ENCODE peak calls at places on chromosomes 6 and 20, in nine cellular contexts. L, A, V, U, B, C, H, M and Z are unnamed samples.

GRCh38 chr6:150932976-150933375 is 67.5 kb downstream of the MTHFD1L start:
- DNase-seq in L (no peak), A (no peak), V (no peak), U (no peak), B (no peak), C (no peak), H (no peak), M (no peak), Z (no peak)

GRCh38 chr6:74277749-74278148 is 581.7 kb downstream of the CD109 start:
- DNase-seq in L (no peak), A (no peak), V (no peak), U (no peak), B (no peak), C (no peak), H (no peak), M (no peak), Z (no peak)

GRCh38 chr20:48541581-48542071 is 286.2 kb downstream of the PREX1 start:
- DNase-seq in L (no peak), A (no peak), V (no peak), U (no peak), B (no peak), C (no peak), H (peak), M (no peak), Z (no peak)

GRCh38 chr20:56987992-56988391 is 278.4 kb downstream of the BMP7 start:
- DNase-seq in L (no peak), A (no peak), V (no peak), U (no peak), B (no peak), C (no peak), H (no peak), M (no peak), Z (no peak)

GRCh38 chr6:71268710-71269437 is 19.7 kb upstream of the OGFRL1 start:
- DNase-seq in L (no peak), A (no peak), V (no peak), U (no peak), B (no peak), C (no peak), H (no peak), M (no peak), Z (no peak)

GRCh38 chr6:3001773-3002293 is 2.1 kb downstream of the NQO2 start:
- DNase-seq in L (no peak), A (peak), V (peak), U (peak), B (no peak), C (no peak), H (no peak), M (no peak), Z (no peak)

GRCh38 chr20:64257107-64257757 is 1.7 kb downstream of the PCMTD2 start:
- DNase-seq in L (no peak), A (no peak), V (no peak), U (no peak), B (no peak), C (no peak), H (no peak), M (no peak), Z (peak)

GRCh38 chr6:87572031-87572430 is 17.8 kb downstream of the RARS2 start:
- DNase-seq in L (no peak), A (no peak), V (no peak), U (no peak), B (no peak), C (no peak), H (no peak), M (no peak), Z (no peak)

GRCh38 chr20:50338479-50339195 is 148.0 kb downstream of the CEBPB start:
- DNase-seq in L (peak), A (no peak), V (no peak), U (no peak), B (no peak), C (no peak), H (no peak), M (no peak), Z (peak)

GRCh38 chr6:138509371-138509770 is 10.1 kb upstream of the NHSL1 start:
- DNase-seq in L (no peak), A (peak), V (no peak), U (peak), B (peak), C (no peak), H (peak), M (no peak), Z (no peak)

GRCh38 chr6:903746-904145 is 210.8 kb upstream of the EXOC2 start:
- DNase-seq in L (no peak), A (no peak), V (no peak), U (no peak), B (no peak), C (no peak), H (no peak), M (no peak), Z (no peak)

GRCh38 chr6:88983532-88983931 is 20.1 kb upstream of the RNGTT start:
- DNase-seq in L (no peak), A (peak), V (no peak), U (peak), B (peak), C (no peak), H (peak), M (no peak), Z (peak)

GRCh38 chr6:157198425-157199279 is 124.7 kb downstream of the TMEM242 start:
- DNase-seq in L (no peak), A (no peak), V (peak), U (peak), B (peak), C (no peak), H (peak), M (peak), Z (no peak)

GRCh38 chr20:54657268-54657826 is 182.0 kb downstream of the DOK5 start:
- DNase-seq in L (no peak), A (no peak), V (no peak), U (no peak), B (no peak), C (no peak), H (no peak), M (no peak), Z (no peak)
- TF ChIP-seq CTCF in L (no peak), A (no peak), V (no peak), U (no peak), B (no peak), C (no peak), H (no peak), M (no peak), Z (no peak)

DNA sequence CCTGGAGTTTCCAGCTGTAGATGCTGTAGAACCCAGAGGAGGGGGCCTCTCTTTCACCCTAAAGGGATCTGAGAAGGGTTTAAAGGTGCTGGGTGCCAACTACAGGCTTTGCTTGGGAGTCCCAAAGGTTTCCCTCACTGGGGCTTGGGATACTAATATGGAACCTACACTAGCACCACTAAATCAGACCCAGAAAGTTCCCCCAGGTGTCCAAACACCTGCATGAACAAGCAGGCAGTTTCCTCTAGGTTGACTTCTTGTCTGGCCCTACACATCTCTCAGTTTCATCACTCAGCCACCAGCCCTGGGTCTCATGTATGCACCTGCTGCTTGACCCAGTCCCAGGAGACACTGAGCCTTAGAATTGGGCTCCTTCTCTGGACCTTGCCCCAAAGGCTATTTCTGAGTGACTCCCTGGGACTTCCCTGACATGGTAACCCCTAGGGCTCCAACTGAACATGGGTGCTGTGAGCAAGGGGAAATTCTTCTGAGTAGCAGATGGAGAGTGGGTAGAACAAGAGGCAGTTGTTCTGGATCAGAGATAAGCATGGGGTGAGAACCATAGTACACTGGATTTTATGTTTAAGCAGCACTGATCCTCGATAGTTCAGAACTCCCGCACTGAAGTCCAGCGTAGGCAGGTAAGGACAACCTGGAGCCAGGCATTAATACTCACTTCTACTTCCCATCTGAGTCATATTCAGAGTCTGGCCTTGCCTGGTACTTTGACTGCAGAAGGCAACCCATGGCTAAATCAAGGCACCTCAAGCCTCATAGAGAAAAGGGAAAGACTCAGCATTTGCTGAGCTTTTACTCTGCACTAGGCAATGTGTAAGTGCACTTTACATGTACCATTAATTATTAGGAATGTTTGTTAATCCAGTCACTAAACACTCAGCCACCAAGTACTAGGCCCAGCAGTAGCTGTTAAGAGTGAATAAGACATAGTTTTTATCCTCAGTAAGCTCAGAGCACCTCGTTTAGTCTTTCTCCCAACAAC is 16.8 kb downstream of the BCL2L1 start:
- DNase-seq in L (no peak), A (no peak), V (no peak), U (peak), B (no peak), C (no peak), H (peak), M (no peak), Z (no peak)
- H3K4me3 ChIP-seq in L (no peak), A (peak), V (no peak), U (no peak), B (no peak), C (no peak), H (no peak), M (no peak), Z (no peak)

GRCh38 chr6:4908062-4908461 is 95.8 kb downstream of the RPP40 start:
- DNase-seq in L (no peak), A (no peak), V (no peak), U (no peak), B (no peak), C (no peak), H (peak), M (no peak), Z (no peak)
- TF ChIP-seq POLR2A in L (no peak), A (no peak), V (no peak), U (no peak), B (no peak), C (no peak), H (no peak), M (no peak), Z (no peak)

DNA sequence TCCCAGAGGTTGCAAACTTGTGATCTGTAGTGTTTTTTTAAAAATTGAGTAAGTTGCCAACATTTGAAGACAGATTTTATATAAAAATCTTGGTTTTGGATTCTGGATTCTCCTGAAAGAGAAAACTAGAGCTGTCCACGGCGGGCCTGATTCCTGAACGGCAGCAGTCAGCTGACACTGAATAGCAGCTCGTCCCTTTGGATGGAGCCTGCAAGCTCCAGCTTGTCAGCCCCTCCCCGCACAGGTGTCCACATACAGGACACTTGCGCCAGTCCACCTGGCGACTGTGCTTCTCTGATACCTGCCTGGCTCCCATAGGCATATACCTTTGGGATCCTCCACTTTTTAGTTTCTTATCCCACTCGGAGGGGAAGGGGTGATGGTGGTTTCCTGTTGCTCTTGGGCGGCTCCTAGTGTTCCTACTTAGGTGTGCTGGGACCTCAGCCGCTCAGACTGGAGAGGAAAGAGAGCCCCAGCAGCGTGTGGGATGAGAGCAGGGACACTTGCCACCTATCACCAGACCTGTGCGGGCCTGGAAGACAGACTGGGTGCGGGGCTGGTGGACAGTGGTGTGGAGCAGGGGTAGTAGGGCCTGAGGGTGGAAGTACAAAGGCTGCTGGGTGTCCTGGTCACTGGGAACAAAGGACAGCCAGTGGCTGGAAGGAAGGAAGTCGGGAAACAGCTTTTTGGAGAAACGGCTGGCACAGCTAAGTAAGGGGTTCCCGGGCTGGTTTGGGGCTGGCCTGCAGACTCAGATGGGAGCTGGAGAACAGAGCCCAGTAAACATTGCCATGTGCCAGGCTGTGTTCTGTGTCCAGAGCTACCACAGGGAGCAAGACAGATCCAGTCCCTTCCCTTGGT is 18.3 kb downstream of the GHRH start:
- DNase-seq in L (no peak), A (peak), V (no peak), U (no peak), B (no peak), C (no peak), H (no peak), M (no peak), Z (no peak)
- TF ChIP-seq CTCF in L (no peak), A (no peak), V (no peak), U (no peak), B (no peak), C (no peak), H (no peak), M (no peak), Z (no peak)

GRCh38 chr20:51797357-51798025 is 4.8 kb downstream of the SALL4 start:
- DNase-seq in L (no peak), A (peak), V (no peak), U (no peak), B (no peak), C (no peak), H (no peak), M (no peak), Z (no peak)

GRCh38 chr20:51800132-51800721 is 2.1 kb downstream of the SALL4 start:
- DNase-seq in L (peak), A (peak), V (no peak), U (peak), B (peak), C (peak), H (peak), M (peak), Z (no peak)

GRCh38 chr20:51792960-51793359 is 9.4 kb downstream of the SALL4 start:
- DNase-seq in L (no peak), A (no peak), V (no peak), U (no peak), B (no peak), C (no peak), H (no peak), M (no peak), Z (no peak)

GRCh38 chr20:51799586-51799985 is 2.7 kb downstream of the SALL4 start:
- DNase-seq in L (no peak), A (no peak), V (no peak), U (no peak), B (no peak), C (no peak), H (no peak), M (no peak), Z (no peak)

DNA sequence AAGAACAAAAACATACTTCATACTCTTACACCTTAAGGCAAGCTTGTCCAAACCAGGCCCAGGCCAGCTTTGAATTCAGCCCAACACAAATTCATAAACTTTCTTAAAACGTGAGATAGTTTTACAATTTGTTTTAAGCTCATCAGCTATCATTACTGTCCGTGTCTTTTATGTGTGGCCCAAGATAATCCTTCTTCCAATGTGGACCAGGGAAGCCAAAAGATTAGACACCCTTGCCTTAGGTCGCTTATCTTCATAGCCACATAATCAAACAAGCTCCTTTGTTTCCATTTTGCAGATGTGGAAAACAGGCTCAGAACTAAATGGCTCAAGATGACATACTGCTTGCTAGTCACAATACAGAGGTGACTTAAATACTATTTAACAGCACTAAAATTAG is 6.0 kb downstream of the SALL4 start:
- DNase-seq in L (no peak), A (no peak), V (no peak), U (no peak), B (no peak), C (no peak), H (no peak), M (no peak), Z (no peak)
- H3K4me3 ChIP-seq in L (no peak), A (no peak), V (no peak), U (no peak), B (no peak), C (no peak), H (no peak), M (no peak), Z (no peak)

GRCh38 chr6:7201732-7202541 is 94.2 kb downstream of the RREB1 start:
- DNase-seq in L (peak), A (no peak), V (peak), U (peak), B (no peak), C (no peak), H (peak), M (no peak), Z (no peak)
- TF ChIP-seq POLR2A in L (no peak), A (no peak), V (no peak), U (no peak), B (no peak), C (no peak), H (no peak), M (no peak), Z (no peak)

GRCh38 chr6:122839477-122839876 is 50.4 kb downstream of the SMPDL3A start:
- DNase-seq in L (no peak), A (peak), V (peak), U (peak), B (peak), C (peak), H (peak), M (no peak), Z (no peak)
- TF ChIP-seq CTCF in L (peak), A (peak), V (peak), U (peak), B (peak), C (peak), H (peak), M (peak), Z (peak)

DNA sequence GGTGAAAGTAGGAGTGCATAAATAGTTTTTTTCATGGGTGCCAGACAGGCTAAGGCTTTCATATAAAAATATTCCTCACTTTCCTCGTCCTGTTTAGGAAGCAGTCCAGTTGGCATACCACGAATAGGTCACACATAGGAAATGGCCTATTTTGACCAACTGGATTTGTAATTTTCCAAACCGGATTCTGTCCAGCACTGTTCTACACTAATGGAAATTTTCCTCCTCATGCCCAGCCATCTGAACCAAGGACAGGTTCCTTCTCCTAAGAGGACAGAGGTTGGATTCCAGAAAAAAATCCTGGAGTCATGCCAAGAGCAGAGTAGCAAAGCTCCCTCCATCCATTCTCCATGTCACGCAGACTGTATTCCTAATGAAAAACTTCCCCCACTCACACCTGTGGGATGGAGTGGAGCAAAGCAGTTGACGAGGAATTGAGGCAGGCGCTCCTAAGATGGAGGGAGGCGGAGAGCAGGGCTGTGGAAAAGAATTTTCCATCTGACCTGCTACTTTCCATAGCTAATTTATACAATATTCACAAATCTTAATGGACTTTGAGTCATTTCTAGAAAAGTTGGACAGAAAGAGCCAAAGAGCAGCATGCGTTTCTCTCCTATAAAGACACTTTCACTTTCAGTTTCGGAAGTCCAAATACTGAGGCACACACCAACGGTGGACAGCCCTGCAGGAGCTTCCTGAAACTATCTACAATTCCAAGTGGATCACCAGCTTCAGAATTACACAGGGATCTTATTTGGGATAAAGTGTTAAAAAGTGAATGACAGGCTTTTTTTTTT is 43.3 kb downstream of the PANK2 start:
- DNase-seq in L (no peak), A (no peak), V (no peak), U (no peak), B (no peak), C (no peak), H (no peak), M (no peak), Z (peak)
- H3K4me3 ChIP-seq in L (peak), A (no peak), V (peak), U (peak), B (no peak), C (peak), H (peak), M (peak), Z (no peak)